ENCODE peak calls at places on chromosomes 1 and 21, in four cellular contexts. H, I, Y and V are unnamed samples. For H3K4me1, the result is how much of the 10 kb centered on the place peaks cover.

GRCh38 chr1:183247931-183248330 is 61.9 kb downstream of the LAMC2 start:
- DNase-seq in H (no peak), I (no peak), Y (no peak), V (no peak)

GRCh38 chr1:151511636-151512215 is 539 bp downstream of the CGN start:
- DNase-seq in H (peak), I (peak), Y (no peak), V (peak)

GRCh38 chr1:8015036-8015808 is 10.9 kb downstream of the ERRFI1 start:
- DNase-seq in H (peak), I (peak), Y (no peak), V (peak)

GRCh38 chr1:65812065-65812464 is 19.4 kb downstream of the PDE4B start:
- DNase-seq in H (peak), I (peak), Y (no peak), V (peak)

GRCh38 chr1:197911857-197912696 is 5.1 kb upstream of the LHX9 start:
- DNase-seq in H (no peak), I (no peak), Y (no peak), V (no peak)

GRCh38 chr1:20634065-20634593 is 871 bp downstream of the PINK1 start:
- DNase-seq in H (no peak), I (no peak), Y (no peak), V (peak)

GRCh38 chr1:100736766-100737165 is 17.2 kb downstream of the VCAM1 start:
- DNase-seq in H (no peak), I (peak), Y (no peak), V (no peak)

GRCh38 chr1:97379387-97380075 is 541.3 kb downstream of the DPYD start:
- DNase-seq in H (no peak), I (no peak), Y (no peak), V (no peak)

GRCh38 chr1:240235521-240236288 is 144.0 kb downstream of the FMN2 start:
- DNase-seq in H (no peak), I (peak), Y (no peak), V (no peak)

GRCh38 chr1:218887141-218887925 is 286.3 kb upstream of the LYPLAL1 start:
- DNase-seq in H (no peak), I (peak), Y (no peak), V (no peak)

GRCh38 chr1:211698161-211699026 is 23.0 kb upstream of the NEK2 start:
- DNase-seq in H (peak), I (peak), Y (no peak), V (peak)

GRCh38 chr1:232486454-232487202 is 143.3 kb downstream of the SIPA1L2 start:
- DNase-seq in H (no peak), I (peak), Y (no peak), V (no peak)

GRCh38 chr1:98981917-98982513 is 22.6 kb downstream of the PLPPR5 start:
- DNase-seq in H (no peak), I (peak), Y (no peak), V (no peak)

GRCh38 chr1:40049745-40050144 is 9.2 kb downstream of the CAP1 start:
- DNase-seq in H (no peak), I (no peak), Y (no peak), V (no peak)

GRCh38 chr21:38343691-38344090 is 86.9 kb downstream of the KCNJ15 start:
- DNase-seq in H (no peak), I (peak), Y (no peak), V (peak)

GRCh38 chr21:37866027-37866426 is 50.2 kb downstream of the KCNJ6 start:
- DNase-seq in H (no peak), I (no peak), Y (no peak), V (no peak)

GRCh38 chr1:7553042-7553690 is 217.9 kb upstream of the VAMP3 start:
- DNase-seq in H (no peak), I (no peak), Y (no peak), V (no peak)

GRCh38 chr1:23930270-23930669 is 17.1 kb upstream of the CNR2 start:
- DNase-seq in H (no peak), I (no peak), Y (no peak), V (no peak)

GRCh38 chr1:160711528-160712311 is at the start of gene CD48:
- DNase-seq in H (no peak), I (no peak), Y (no peak), V (no peak)

GRCh38 chr1:226629896-226630550 is 81.5 kb downstream of the STUM start:
- DNase-seq in H (no peak), I (no peak), Y (no peak), V (no peak)

GRCh38 chr1:198678301-198678836 is 39.5 kb downstream of the PTPRC start:
- DNase-seq in H (no peak), I (no peak), Y (no peak), V (no peak)

GRCh38 chr1:93960641-93961147 is 51.5 kb upstream of the GCLM start:
- DNase-seq in H (no peak), I (no peak), Y (peak), V (peak)

GRCh38 chr1:160416369-160416768 is 16.0 kb downstream of the VANGL2 start:
- DNase-seq in H (no peak), I (peak), Y (no peak), V (no peak)

GRCh38 chr1:210360852-210361477 is 32.3 kb downstream of the HHAT start:
- DNase-seq in H (no peak), I (peak), Y (no peak), V (no peak)

GRCh38 chr1:196558424-196558823 is 49.8 kb downstream of the KCNT2 start:
- DNase-seq in H (peak), I (peak), Y (no peak), V (no peak)

GRCh38 chr1:47317841-47318240 is 3.9 kb upstream of the STIL start:
- DNase-seq in H (no peak), I (no peak), Y (no peak), V (no peak)

GRCh38 chr1:19644761-19645543 is 841 bp downstream of the NBL1 start:
- DNase-seq in H (peak), I (peak), Y (no peak), V (peak)

GRCh38 chr1:233664254-233664653 is 50.3 kb downstream of the KCNK1 start:
- DNase-seq in H (no peak), I (no peak), Y (no peak), V (no peak)

GRCh38 chr1:233664804-233665574 is 51.1 kb downstream of the KCNK1 start:
- DNase-seq in H (no peak), I (no peak), Y (no peak), V (no peak)

GRCh38 chr1:233665575-233666270 is 51.8 kb downstream of the KCNK1 start:
- DNase-seq in H (no peak), I (no peak), Y (no peak), V (no peak)

GRCh38 chr1:233661376-233662159 is 47.7 kb downstream of the KCNK1 start:
- DNase-seq in H (no peak), I (no peak), Y (no peak), V (no peak)

GRCh38 chr1:233662503-233663105 is 48.7 kb downstream of the KCNK1 start:
- DNase-seq in H (no peak), I (no peak), Y (no peak), V (no peak)
- H3K4me1 ChIP-seq in H (under half), I (under half), Y (under half), V (under half)

GRCh38 chr1:57061369-57061768 is 95.6 kb upstream of the C8B start:
- DNase-seq in H (peak), I (no peak), Y (no peak), V (no peak)
- TF ChIP-seq CTCF in H (no peak), I (no peak), Y (no peak), V (no peak)

DNA sequence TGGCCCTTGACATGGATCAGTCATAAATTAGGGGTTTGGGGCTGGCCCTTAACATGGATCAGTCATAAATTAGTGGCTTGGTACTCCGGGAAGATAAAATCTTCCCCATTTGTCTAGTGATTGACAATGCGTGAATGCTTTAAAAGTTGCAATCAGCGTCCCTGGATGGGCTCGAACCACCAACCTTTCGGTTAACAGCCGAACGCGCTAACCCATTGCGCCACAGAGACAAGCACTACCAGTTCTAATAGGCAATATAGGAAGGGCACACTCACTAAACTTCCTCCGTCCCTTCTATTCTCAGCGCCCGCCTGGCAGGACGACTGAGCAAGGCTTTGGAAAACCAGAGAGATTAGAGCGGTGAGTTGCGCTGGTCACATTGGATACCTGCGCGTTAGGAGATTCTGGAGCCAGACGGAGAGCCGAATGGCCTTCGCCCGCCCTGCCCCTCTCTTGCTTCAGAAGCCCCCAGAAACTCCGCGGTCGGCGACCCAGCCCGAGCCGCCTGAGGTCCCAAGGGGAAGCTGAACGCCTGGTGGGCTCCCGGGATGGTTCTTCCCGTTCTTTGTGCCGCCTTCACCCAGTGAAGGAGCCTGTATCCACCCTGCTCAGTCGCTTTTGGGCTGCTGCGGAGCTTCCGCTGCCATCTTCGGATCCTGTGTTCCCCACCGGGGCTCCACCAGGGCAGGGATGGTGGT is 235.9 kb downstream of the FAM72C start:
- DNase-seq in H (no peak), I (no peak), Y (no peak), V (peak)
- H3K4me3 ChIP-seq in H (no peak), I (no peak), Y (peak), V (no peak)

GRCh38 chr1:154422521-154422920 is 17.4 kb downstream of the IL6R start:
- DNase-seq in H (no peak), I (no peak), Y (no peak), V (peak)

GRCh38 chr1:154420172-154420571 is 15.0 kb downstream of the IL6R start:
- DNase-seq in H (peak), I (peak), Y (peak), V (peak)

GRCh38 chr1:154418898-154419619 is 13.9 kb downstream of the IL6R start:
- DNase-seq in H (no peak), I (no peak), Y (no peak), V (no peak)

GRCh38 chr1:154419620-154420020 is 14.5 kb downstream of the IL6R start:
- DNase-seq in H (peak), I (peak), Y (peak), V (peak)

DNA sequence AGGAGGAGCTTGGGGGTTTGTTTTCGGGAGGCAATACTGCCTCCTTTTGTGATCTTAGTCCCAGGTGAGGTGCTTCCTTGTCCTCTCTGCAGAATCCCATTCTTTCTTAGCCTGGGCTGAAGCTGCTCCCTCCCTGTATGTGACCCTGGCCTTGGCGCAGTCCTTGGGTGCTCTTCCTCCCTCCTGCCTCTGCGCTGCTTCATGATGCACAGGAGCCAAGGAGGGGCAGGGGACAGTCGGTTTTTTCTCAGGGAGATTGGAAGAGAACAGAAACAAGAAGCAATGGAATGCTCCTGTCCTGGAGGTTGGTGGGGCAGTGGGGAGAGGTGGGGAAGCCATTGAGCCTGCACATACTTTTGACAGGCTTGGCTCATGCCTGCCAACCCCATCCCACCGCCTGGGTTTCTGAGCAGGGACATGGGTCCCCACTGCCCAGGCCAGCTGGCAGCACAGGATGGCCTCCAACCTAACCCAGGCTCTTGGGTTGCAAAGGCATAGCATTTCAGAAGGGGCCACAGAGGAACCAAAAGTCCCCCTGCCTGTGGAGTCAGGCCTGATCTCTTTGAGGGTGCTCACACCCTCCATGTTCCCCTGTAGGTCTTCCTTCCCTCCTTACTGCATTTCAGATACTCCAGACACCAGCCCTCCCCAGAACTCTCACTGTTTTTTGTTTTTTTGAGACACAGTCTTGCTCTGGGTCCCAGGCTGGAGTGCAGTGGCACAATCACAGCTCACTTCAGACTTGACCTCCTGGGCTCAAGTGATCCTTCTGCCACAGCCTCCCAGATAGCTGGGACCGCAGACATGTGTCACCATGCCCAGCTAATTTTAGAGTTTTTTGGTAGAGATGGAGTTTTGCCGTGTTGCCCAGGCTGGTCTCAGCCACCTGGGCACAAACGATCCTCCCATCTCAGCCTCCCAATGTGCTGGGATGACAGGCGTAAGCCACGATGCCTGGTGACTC is 16.1 kb downstream of the IL6R start:
- DNase-seq in H (no peak), I (no peak), Y (no peak), V (peak)
- H3K4me1 ChIP-seq in H (half or more), I (half or more), Y (half or more), V (under half)

GRCh38 chr1:84689514-84690396 is 506 bp downstream of the SSX2IP start:
- DNase-seq in H (peak), I (peak), Y (peak), V (peak)
- TF ChIP-seq CTCF in H (no peak), I (peak), Y (no peak), V (no peak)

DNA sequence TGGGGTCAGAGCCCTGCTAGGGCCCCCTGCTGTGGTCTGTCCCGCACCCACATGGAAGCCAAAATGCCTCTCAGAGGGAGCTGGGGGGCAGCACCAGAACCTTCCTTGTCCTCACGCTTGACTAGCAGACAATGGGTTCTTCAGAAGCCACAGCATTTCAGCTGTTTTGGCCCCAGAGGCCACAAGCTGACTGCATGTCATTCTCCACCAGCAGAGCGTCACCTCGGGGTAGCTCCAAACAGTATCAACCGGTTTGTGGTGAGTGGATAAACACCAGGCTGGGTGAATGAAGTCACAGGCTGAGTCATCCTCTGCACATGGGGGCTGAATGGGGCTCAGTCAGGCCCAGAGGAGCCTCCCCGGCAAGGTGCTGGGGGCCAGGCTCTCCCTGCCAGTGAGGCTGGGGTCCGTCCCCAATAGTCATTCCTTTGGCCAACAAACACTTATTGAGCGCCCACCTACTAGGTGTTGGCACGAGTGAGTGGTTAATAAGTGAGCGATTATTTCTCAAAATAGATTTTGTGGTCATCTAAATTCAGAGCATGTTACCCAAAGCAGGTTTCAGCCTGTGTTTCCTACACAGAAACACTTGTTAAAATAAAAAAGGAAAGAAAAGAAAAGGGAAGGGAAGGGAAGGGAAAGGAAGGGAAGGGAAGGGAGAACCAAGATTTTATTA is 9.1 kb downstream of the OLIG1 start:
- DNase-seq in H (no peak), I (peak), Y (no peak), V (no peak)
- H3K4me3 ChIP-seq in H (no peak), I (no peak), Y (no peak), V (no peak)

GRCh38 chr1:16145030-16145987 is 10.6 kb downstream of the EPHA2 start:
- DNase-seq in H (peak), I (peak), Y (no peak), V (peak)
- H3K4me1 ChIP-seq in H (half or more), I (half or more), Y (half or more), V (under half)

DNA sequence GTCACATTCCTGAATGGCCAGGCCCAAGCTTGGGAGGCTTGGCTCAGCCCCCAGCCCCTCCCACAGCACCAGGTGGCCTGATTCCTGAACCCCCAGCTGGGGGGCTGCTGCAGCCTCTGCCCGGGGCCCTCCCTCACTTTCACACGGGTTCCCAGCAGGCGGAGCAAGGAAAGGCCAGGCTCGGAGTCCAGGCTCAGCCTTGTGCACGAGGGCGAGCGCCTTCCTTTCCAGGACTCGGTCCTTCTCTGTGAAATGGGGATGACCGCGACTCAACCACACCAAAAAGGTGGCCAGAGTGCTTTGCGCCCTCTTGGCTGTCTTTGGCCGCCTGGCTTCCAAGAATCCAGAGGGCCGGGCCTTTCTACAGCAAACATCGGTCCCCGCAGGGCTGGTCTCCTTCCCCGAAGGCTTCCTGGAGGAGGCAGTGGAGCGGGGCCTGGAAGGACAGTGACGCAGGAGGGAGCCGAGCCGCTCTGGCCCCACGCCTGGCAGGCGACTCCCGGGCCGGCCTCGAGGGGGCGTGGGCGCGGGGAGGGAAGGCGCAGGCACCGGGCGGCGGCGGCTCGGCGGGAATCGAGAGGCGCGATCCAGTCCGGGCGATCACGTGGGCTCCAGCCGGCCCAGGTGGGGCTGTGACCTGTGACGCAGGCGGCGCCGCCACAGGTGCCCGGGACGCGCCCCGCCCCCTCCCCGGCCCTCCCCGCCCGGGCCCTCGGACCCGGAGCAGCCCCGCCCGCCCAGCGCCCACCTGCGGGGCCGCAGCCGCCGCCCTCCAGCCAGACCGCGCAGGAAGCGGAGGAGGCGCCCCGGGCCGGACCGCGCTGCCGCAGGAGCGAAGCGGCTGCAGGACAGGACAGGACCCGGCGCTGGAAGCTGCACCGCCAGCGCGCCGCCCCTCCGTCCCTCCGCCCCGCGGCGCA is at the start of gene ARHGEF16:
- DNase-seq in H (peak), I (peak), Y (no peak), V (peak)
- TF ChIP-seq CTCF in H (peak), I (peak), Y (no peak), V (peak)

DNA sequence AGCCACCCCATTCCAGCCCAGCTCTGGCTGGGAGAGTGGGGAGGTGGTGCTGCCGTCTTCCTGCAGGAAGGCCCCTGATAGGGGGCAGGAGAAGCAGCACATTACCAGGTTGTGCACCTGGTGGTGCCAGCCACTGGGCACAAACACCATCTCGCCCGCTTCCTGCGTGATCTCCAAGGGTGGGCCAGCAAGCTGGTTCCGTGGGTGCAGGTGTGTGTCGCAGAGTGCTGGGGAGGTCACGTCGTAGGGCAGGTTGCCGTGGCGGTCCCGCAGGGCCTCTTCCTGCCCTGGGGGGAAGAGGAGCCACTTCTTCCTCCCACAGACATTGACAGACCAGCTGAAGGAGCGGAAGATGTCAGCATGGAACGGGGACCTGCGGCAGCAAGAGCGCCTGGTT is 1.8 kb downstream of the JMJD4 start:
- DNase-seq in H (no peak), I (no peak), Y (no peak), V (no peak)
- H3K4me3 ChIP-seq in H (no peak), I (peak), Y (no peak), V (no peak)